ENCODE peak calls at places on chromosomes 4 and X, in seven cellular contexts. M, T, G, B, R, S and U are unnamed samples.

GRCh38 chrX:18983711-18984380 is at the start of gene PHKA2:
- DNase-seq in B (no peak), G (no peak), M (peak), S (no peak), T (peak), R (peak), U (peak)

GRCh38 chr4:126375462-126376054 is 1060.8 kb downstream of the FAT4 start:
- DNase-seq in R (no peak), T (no peak), S (no peak), M (no peak), B (no peak), G (no peak), U (no peak)

GRCh38 chr4:15089979-15090378 is 87.7 kb downstream of the CPEB2 start:
- DNase-seq in B (no peak), R (no peak), G (no peak), T (no peak), S (no peak), M (no peak), U (no peak)

GRCh38 chrX:137194164-137194563 is 160.4 kb upstream of the GPR101 start:
- DNase-seq in G (peak), T (no peak), M (no peak), S (peak), B (peak), R (no peak), U (peak)

GRCh38 chr4:186563761-186564160 is 8.4 kb upstream of the MTNR1A start:
- DNase-seq in R (no peak), T (no peak), G (no peak), B (no peak), S (no peak), M (no peak), U (no peak)

GRCh38 chrX:147912093-147912801 is 528 bp downstream of the FMR1 start:
- DNase-seq in R (peak), B (no peak), S (no peak), T (peak), M (peak), G (no peak), U (peak)

GRCh38 chrX:115895678-115896329 is 274.7 kb upstream of the AGTR2 start:
- DNase-seq in T (no peak), G (no peak), B (no peak), R (no peak), M (no peak), S (no peak), U (no peak)

GRCh38 chr4:98027827-98028226 is 115.4 kb downstream of the STPG2 start:
- DNase-seq in M (no peak), S (no peak), G (peak), T (no peak), R (no peak), B (no peak), U (no peak)

GRCh38 chr4:41418444-41418843 is 119.5 kb upstream of the LIMCH1 start:
- DNase-seq in M (peak), G (no peak), B (no peak), R (no peak), S (no peak), T (peak), U (no peak)

GRCh38 chr4:37482236-37482635 is 203.9 kb downstream of the RELL1 start:
- DNase-seq in T (no peak), S (no peak), B (no peak), M (no peak), G (no peak), R (no peak), U (no peak)

GRCh38 chr4:37481547-37482129 is 204.5 kb downstream of the RELL1 start:
- DNase-seq in M (no peak), T (no peak), R (no peak), B (no peak), S (no peak), G (no peak), U (no peak)

GRCh38 chr4:37478151-37478550 is 208.0 kb downstream of the RELL1 start:
- DNase-seq in B (no peak), T (no peak), M (no peak), S (no peak), R (no peak), G (no peak), U (peak)

GRCh38 chr4:37483610-37484009 is 202.6 kb downstream of the RELL1 start:
- DNase-seq in T (no peak), G (no peak), B (no peak), S (no peak), R (no peak), M (no peak), U (no peak)

GRCh38 chr4:37480509-37480908 is 205.7 kb downstream of the RELL1 start:
- DNase-seq in B (no peak), G (no peak), R (no peak), S (no peak), M (no peak), T (no peak), U (no peak)
- H3K4me3 ChIP-seq in B (no peak), G (no peak), R (no peak), S (no peak), M (no peak), T (no peak), U (no peak)

DNA sequence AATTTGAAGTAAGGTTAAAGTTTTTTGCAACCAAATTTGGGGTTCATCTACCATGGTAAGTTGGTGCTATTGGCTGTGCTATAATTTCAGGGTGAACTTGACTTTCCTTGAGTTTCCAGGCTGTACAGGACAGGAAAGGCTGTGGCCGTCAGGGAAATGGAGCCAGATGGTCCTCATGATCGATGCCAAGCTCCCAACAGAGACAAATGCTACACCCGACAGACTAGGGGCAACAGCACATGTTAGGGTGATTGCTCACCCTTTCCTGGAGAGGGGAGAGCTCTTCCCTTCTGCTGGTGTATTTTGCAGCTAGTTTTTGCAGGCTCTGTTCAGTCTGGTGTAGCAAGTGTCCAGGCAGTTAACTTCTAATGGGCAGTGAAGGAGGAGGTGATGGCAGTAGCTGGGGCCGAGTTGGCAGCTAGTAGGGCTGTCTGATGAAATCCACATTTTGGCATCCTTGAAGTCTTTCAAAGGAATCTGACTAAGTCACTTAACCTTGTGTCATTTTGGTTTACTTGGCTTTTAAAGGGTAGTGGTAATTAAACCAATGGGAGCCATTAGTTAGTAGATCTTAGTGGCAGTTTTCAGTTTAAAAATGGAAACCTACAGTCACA is 47.8 kb downstream of the GAB1 start:
- DNase-seq in M (no peak), G (no peak), S (no peak), R (no peak), B (no peak), T (no peak), U (no peak)
- TF ChIP-seq CTCF in M (no peak), G (no peak), S (no peak), R (no peak), B (no peak), T (no peak), U (no peak)

GRCh38 chr4:151566053-151566452 is 157.1 kb downstream of the FHIP1A start:
- DNase-seq in S (no peak), B (no peak), R (no peak), M (no peak), G (no peak), T (no peak), U (no peak)

GRCh38 chr4:151565583-151565982 is 156.6 kb downstream of the FHIP1A start:
- DNase-seq in T (no peak), R (no peak), M (no peak), B (no peak), S (no peak), G (no peak), U (no peak)

GRCh38 chr4:151561551-151562256 is 152.7 kb downstream of the FHIP1A start:
- DNase-seq in T (no peak), G (no peak), M (no peak), B (no peak), S (no peak), R (no peak), U (no peak)

GRCh38 chr4:151564321-151564720 is 155.3 kb downstream of the FHIP1A start:
- DNase-seq in G (no peak), B (no peak), S (no peak), T (no peak), M (no peak), R (no peak), U (peak)

GRCh38 chr4:151563194-151563593 is 154.2 kb downstream of the FHIP1A start:
- DNase-seq in G (no peak), S (no peak), B (no peak), R (no peak), T (no peak), M (no peak), U (peak)
- TF ChIP-seq POLR2AphosphoS5 in G (no peak), S (no peak), B (no peak), R (no peak), T (no peak), M (no peak), U (no peak)

GRCh38 chr4:94455081-94455480 is 3.3 kb downstream of the PDLIM5 start:
- DNase-seq in S (no peak), B (no peak), G (no peak), T (no peak), R (peak), M (peak), U (peak)

GRCh38 chr4:94453534-94453963 is 1.8 kb downstream of the PDLIM5 start:
- DNase-seq in B (no peak), T (no peak), M (no peak), S (no peak), R (no peak), G (no peak), U (no peak)

GRCh38 chr4:94451669-94452475 is at the start of gene PDLIM5:
- DNase-seq in B (peak), S (peak), M (peak), T (peak), G (peak), R (peak), U (peak)

GRCh38 chr4:94452476-94453300 is 946 bp downstream of the PDLIM5 start:
- DNase-seq in T (peak), G (peak), R (peak), B (peak), M (peak), S (no peak), U (peak)

GRCh38 chr4:94454405-94454804 is 2.7 kb downstream of the PDLIM5 start:
- DNase-seq in B (no peak), M (no peak), T (no peak), R (no peak), G (no peak), S (no peak), U (no peak)
- H3K4me3 ChIP-seq in B (no peak), M (peak), T (no peak), R (peak), G (no peak), S (peak), U (peak)

GRCh38 chr4:27701563-27701962 is 840.9 kb downstream of the STIM2 start:
- DNase-seq in G (no peak), R (no peak), T (no peak), S (no peak), M (no peak), B (no peak), U (no peak)
- TF ChIP-seq CTCF in G (no peak), R (no peak), T (no peak), S (no peak), M (no peak), B (no peak), U (no peak)